ENCODE peak calls at places on chromosomes 13 and 19, in ten cellular contexts. One of them, this sample, is unnamed.

GRCh38 chr19:14337510-14337909 is 43.7 kb upstream of the ADGRE5 start:
- DNase-seq in HFF-Myc: no peak
- DNase-seq in AG09319: no peak
- DNase-seq in left ventricle myocardium inferior: no peak
- DNase-seq in nephron progenitor cell: peak
- DNase-seq in CD4-positive, alpha-beta T cell: peak
- DNase-seq in GM13976: no peak
- DNase-seq in fibroblast of lung: no peak
- DNase-seq in neural crest cell: peak
- DNase-seq in fibroblast of the aortic adventitia: peak
- DNase-seq in this sample: no peak

GRCh38 chr19:1081301-1082164 is 13.6 kb downstream of the POLR2E start:
- DNase-seq in neural crest cell: no peak
- DNase-seq in fibroblast of lung: no peak
- DNase-seq in fibroblast of the aortic adventitia: no peak
- DNase-seq in left ventricle myocardium inferior: no peak
- DNase-seq in CD4-positive, alpha-beta T cell: no peak
- DNase-seq in AG09319: no peak
- DNase-seq in GM13976: no peak
- DNase-seq in HFF-Myc: no peak
- DNase-seq in nephron progenitor cell: no peak
- DNase-seq in this sample: no peak

GRCh38 chr13:20336761-20337160 is 104.6 kb upstream of the GJB6 start:
- DNase-seq in fibroblast of the aortic adventitia: no peak
- DNase-seq in nephron progenitor cell: no peak
- DNase-seq in neural crest cell: no peak
- DNase-seq in left ventricle myocardium inferior: no peak
- DNase-seq in AG09319: no peak
- DNase-seq in CD4-positive, alpha-beta T cell: no peak
- DNase-seq in GM13976: no peak
- DNase-seq in fibroblast of lung: no peak
- DNase-seq in HFF-Myc: no peak
- DNase-seq in this sample: no peak

GRCh38 chr13:31951215-31951678 is 80.3 kb upstream of the FRY start:
- DNase-seq in CD4-positive, alpha-beta T cell: no peak
- DNase-seq in AG09319: no peak
- DNase-seq in fibroblast of the aortic adventitia: peak
- DNase-seq in GM13976: peak
- DNase-seq in nephron progenitor cell: no peak
- DNase-seq in neural crest cell: no peak
- DNase-seq in fibroblast of lung: no peak
- DNase-seq in HFF-Myc: peak
- DNase-seq in left ventricle myocardium inferior: peak
- DNase-seq in this sample: peak

GRCh38 chr19:12949363-12950284 is 4.0 kb downstream of the RAD23A start:
- DNase-seq in nephron progenitor cell: no peak
- DNase-seq in left ventricle myocardium inferior: no peak
- DNase-seq in neural crest cell: no peak
- DNase-seq in GM13976: no peak
- DNase-seq in AG09319: no peak
- DNase-seq in CD4-positive, alpha-beta T cell: no peak
- DNase-seq in fibroblast of lung: no peak
- DNase-seq in fibroblast of the aortic adventitia: no peak
- DNase-seq in HFF-Myc: no peak
- DNase-seq in this sample: no peak

GRCh38 chr13:99033814-99034213 is 56.0 kb upstream of the DOCK9 start:
- DNase-seq in GM13976: no peak
- DNase-seq in CD4-positive, alpha-beta T cell: no peak
- DNase-seq in left ventricle myocardium inferior: no peak
- DNase-seq in nephron progenitor cell: no peak
- DNase-seq in neural crest cell: no peak
- DNase-seq in HFF-Myc: no peak
- DNase-seq in fibroblast of the aortic adventitia: peak
- DNase-seq in AG09319: no peak
- DNase-seq in fibroblast of lung: peak
- DNase-seq in this sample: peak

GRCh38 chr13:34383728-34384127 is 558.3 kb upstream of the NBEA start:
- DNase-seq in fibroblast of the aortic adventitia: no peak
- DNase-seq in fibroblast of lung: no peak
- DNase-seq in nephron progenitor cell: no peak
- DNase-seq in left ventricle myocardium inferior: no peak
- DNase-seq in CD4-positive, alpha-beta T cell: no peak
- DNase-seq in neural crest cell: no peak
- DNase-seq in HFF-Myc: no peak
- DNase-seq in AG09319: no peak
- DNase-seq in GM13976: no peak
- DNase-seq in this sample: no peak

GRCh38 chr19:46076951-46077814 is 36.4 kb upstream of the IGFL4 start:
- DNase-seq in fibroblast of the aortic adventitia: peak
- DNase-seq in fibroblast of lung: peak
- DNase-seq in AG09319: peak
- DNase-seq in CD4-positive, alpha-beta T cell: no peak
- DNase-seq in neural crest cell: peak
- DNase-seq in HFF-Myc: peak
- DNase-seq in left ventricle myocardium inferior: no peak
- DNase-seq in nephron progenitor cell: peak
- DNase-seq in GM13976: peak
- DNase-seq in this sample: peak

GRCh38 chr19:16586477-16586871 is 14.3 kb upstream of the SLC35E1 start:
- DNase-seq in fibroblast of the aortic adventitia: no peak
- DNase-seq in nephron progenitor cell: no peak
- DNase-seq in fibroblast of lung: no peak
- DNase-seq in AG09319: no peak
- DNase-seq in CD4-positive, alpha-beta T cell: no peak
- DNase-seq in HFF-Myc: no peak
- DNase-seq in left ventricle myocardium inferior: no peak
- DNase-seq in neural crest cell: no peak
- DNase-seq in GM13976: no peak
- DNase-seq in this sample: no peak

GRCh38 chr19:8452446-8453123 is 7.8 kb downstream of the HNRNPM start:
- DNase-seq in CD4-positive, alpha-beta T cell: no peak
- DNase-seq in fibroblast of the aortic adventitia: no peak
- DNase-seq in GM13976: no peak
- DNase-seq in left ventricle myocardium inferior: no peak
- DNase-seq in nephron progenitor cell: no peak
- DNase-seq in neural crest cell: no peak
- DNase-seq in fibroblast of lung: no peak
- DNase-seq in AG09319: no peak
- DNase-seq in HFF-Myc: no peak
- DNase-seq in this sample: no peak

GRCh38 chr19:10780368-10780767 is 55.6 kb downstream of the TMED1 start:
- DNase-seq in neural crest cell: no peak
- DNase-seq in GM13976: no peak
- DNase-seq in left ventricle myocardium inferior: no peak
- DNase-seq in fibroblast of the aortic adventitia: peak
- DNase-seq in CD4-positive, alpha-beta T cell: no peak
- DNase-seq in fibroblast of lung: peak
- DNase-seq in nephron progenitor cell: no peak
- DNase-seq in HFF-Myc: no peak
- DNase-seq in AG09319: no peak
- DNase-seq in this sample: no peak

GRCh38 chr13:94419304-94419943 is 60.1 kb downstream of the DCT start:
- DNase-seq in neural crest cell: no peak
- DNase-seq in left ventricle myocardium inferior: no peak
- DNase-seq in AG09319: no peak
- DNase-seq in CD4-positive, alpha-beta T cell: no peak
- DNase-seq in fibroblast of the aortic adventitia: peak
- DNase-seq in nephron progenitor cell: no peak
- DNase-seq in fibroblast of lung: peak
- DNase-seq in HFF-Myc: no peak
- DNase-seq in GM13976: no peak
- DNase-seq in this sample: no peak

GRCh38 chr19:2607712-2608601 is 94.5 kb downstream of the GNG7 start:
- DNase-seq in HFF-Myc: no peak
- DNase-seq in neural crest cell: no peak
- DNase-seq in CD4-positive, alpha-beta T cell: peak
- DNase-seq in GM13976: peak
- DNase-seq in fibroblast of the aortic adventitia: no peak
- DNase-seq in left ventricle myocardium inferior: no peak
- DNase-seq in AG09319: no peak
- DNase-seq in nephron progenitor cell: no peak
- DNase-seq in fibroblast of lung: no peak
- DNase-seq in this sample: peak

GRCh38 chr19:50902640-50903039 is 8.6 kb downstream of the KLK4 start:
- DNase-seq in left ventricle myocardium inferior: no peak
- DNase-seq in AG09319: no peak
- DNase-seq in fibroblast of lung: no peak
- DNase-seq in neural crest cell: no peak
- DNase-seq in GM13976: no peak
- DNase-seq in CD4-positive, alpha-beta T cell: no peak
- DNase-seq in fibroblast of the aortic adventitia: no peak
- DNase-seq in nephron progenitor cell: no peak
- DNase-seq in HFF-Myc: no peak
- DNase-seq in this sample: no peak

GRCh38 chr19:50910722-50911121 is 473 bp downstream of the KLK4 start:
- DNase-seq in CD4-positive, alpha-beta T cell: no peak
- DNase-seq in fibroblast of lung: no peak
- DNase-seq in fibroblast of the aortic adventitia: no peak
- DNase-seq in neural crest cell: no peak
- DNase-seq in left ventricle myocardium inferior: no peak
- DNase-seq in AG09319: no peak
- DNase-seq in nephron progenitor cell: no peak
- DNase-seq in HFF-Myc: no peak
- DNase-seq in GM13976: no peak
- DNase-seq in this sample: no peak

GRCh38 chr19:50909240-50910070 is 1.7 kb downstream of the KLK4 start:
- DNase-seq in AG09319: no peak
- DNase-seq in nephron progenitor cell: peak
- DNase-seq in left ventricle myocardium inferior: no peak
- DNase-seq in fibroblast of lung: no peak
- DNase-seq in neural crest cell: peak
- DNase-seq in GM13976: peak
- DNase-seq in CD4-positive, alpha-beta T cell: no peak
- DNase-seq in HFF-Myc: no peak
- DNase-seq in fibroblast of the aortic adventitia: no peak
- DNase-seq in this sample: peak

GRCh38 chr19:50908311-50908710 is 2.9 kb downstream of the KLK4 start:
- DNase-seq in HFF-Myc: no peak
- DNase-seq in CD4-positive, alpha-beta T cell: no peak
- DNase-seq in fibroblast of the aortic adventitia: no peak
- DNase-seq in nephron progenitor cell: no peak
- DNase-seq in neural crest cell: no peak
- DNase-seq in AG09319: no peak
- DNase-seq in GM13976: no peak
- DNase-seq in left ventricle myocardium inferior: no peak
- DNase-seq in fibroblast of lung: no peak
- DNase-seq in this sample: no peak

GRCh38 chr19:50906217-50906616 is 5.0 kb downstream of the KLK4 start:
- DNase-seq in fibroblast of lung: peak
- DNase-seq in fibroblast of the aortic adventitia: peak
- DNase-seq in nephron progenitor cell: peak
- DNase-seq in AG09319: no peak
- DNase-seq in GM13976: peak
- DNase-seq in neural crest cell: peak
- DNase-seq in HFF-Myc: no peak
- DNase-seq in CD4-positive, alpha-beta T cell: no peak
- DNase-seq in left ventricle myocardium inferior: no peak
- DNase-seq in this sample: peak
- TF ChIP-seq CTCF in fibroblast of lung: no peak
- TF ChIP-seq CTCF in fibroblast of the aortic adventitia: peak
- TF ChIP-seq CTCF in nephron progenitor cell: peak
- TF ChIP-seq CTCF in AG09319: peak
- TF ChIP-seq CTCF in GM13976: peak
- TF ChIP-seq CTCF in neural crest cell: peak
- TF ChIP-seq CTCF in HFF-Myc: peak
- TF ChIP-seq CTCF in CD4-positive, alpha-beta T cell: peak
- TF ChIP-seq CTCF in left ventricle myocardium inferior: no peak
- TF ChIP-seq CTCF in this sample: peak

GRCh38 chr13:26095338-26095737 is 43.5 kb upstream of the SHISA2 start:
- DNase-seq in neural crest cell: no peak
- DNase-seq in nephron progenitor cell: no peak
- DNase-seq in GM13976: no peak
- DNase-seq in fibroblast of lung: no peak
- DNase-seq in fibroblast of the aortic adventitia: no peak
- DNase-seq in CD4-positive, alpha-beta T cell: no peak
- DNase-seq in AG09319: no peak
- DNase-seq in HFF-Myc: no peak
- DNase-seq in left ventricle myocardium inferior: no peak
- DNase-seq in this sample: no peak
- TF ChIP-seq CTCF in neural crest cell: no peak
- TF ChIP-seq CTCF in nephron progenitor cell: no peak
- TF ChIP-seq CTCF in GM13976: no peak
- TF ChIP-seq CTCF in fibroblast of lung: no peak
- TF ChIP-seq CTCF in fibroblast of the aortic adventitia: no peak
- TF ChIP-seq CTCF in CD4-positive, alpha-beta T cell: no peak
- TF ChIP-seq CTCF in AG09319: no peak
- TF ChIP-seq CTCF in HFF-Myc: no peak
- TF ChIP-seq CTCF in left ventricle myocardium inferior: no peak
- TF ChIP-seq CTCF in this sample: no peak

DNA sequence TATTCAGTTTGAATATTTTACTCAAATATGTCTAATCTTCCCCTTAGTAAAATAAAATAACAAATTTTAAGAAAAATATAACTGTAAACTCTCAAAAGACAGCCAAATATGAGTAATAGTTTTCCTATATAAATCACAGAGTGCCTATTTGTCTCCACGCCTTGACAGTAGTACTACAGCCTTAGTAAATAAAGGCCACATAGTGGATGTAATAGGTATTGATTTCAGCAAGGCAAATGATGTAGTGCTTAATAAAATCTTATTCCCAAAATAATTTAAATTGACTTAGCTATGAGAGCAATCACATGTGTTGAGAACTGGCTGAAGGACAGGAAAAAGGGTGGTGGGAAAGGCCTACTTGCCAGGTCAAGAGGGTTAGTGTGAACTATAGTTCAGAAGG is 747.2 kb downstream of the OLFM4 start:
- DNase-seq in nephron progenitor cell: no peak
- DNase-seq in HFF-Myc: no peak
- DNase-seq in AG09319: no peak
- DNase-seq in fibroblast of lung: no peak
- DNase-seq in GM13976: no peak
- DNase-seq in left ventricle myocardium inferior: no peak
- DNase-seq in CD4-positive, alpha-beta T cell: no peak
- DNase-seq in neural crest cell: no peak
- DNase-seq in fibroblast of the aortic adventitia: no peak
- DNase-seq in this sample: no peak
- TF ChIP-seq CTCF in nephron progenitor cell: no peak
- TF ChIP-seq CTCF in HFF-Myc: no peak
- TF ChIP-seq CTCF in AG09319: no peak
- TF ChIP-seq CTCF in fibroblast of lung: no peak
- TF ChIP-seq CTCF in GM13976: no peak
- TF ChIP-seq CTCF in left ventricle myocardium inferior: no peak
- TF ChIP-seq CTCF in CD4-positive, alpha-beta T cell: no peak
- TF ChIP-seq CTCF in neural crest cell: peak
- TF ChIP-seq CTCF in fibroblast of the aortic adventitia: no peak
- TF ChIP-seq CTCF in this sample: no peak

DNA sequence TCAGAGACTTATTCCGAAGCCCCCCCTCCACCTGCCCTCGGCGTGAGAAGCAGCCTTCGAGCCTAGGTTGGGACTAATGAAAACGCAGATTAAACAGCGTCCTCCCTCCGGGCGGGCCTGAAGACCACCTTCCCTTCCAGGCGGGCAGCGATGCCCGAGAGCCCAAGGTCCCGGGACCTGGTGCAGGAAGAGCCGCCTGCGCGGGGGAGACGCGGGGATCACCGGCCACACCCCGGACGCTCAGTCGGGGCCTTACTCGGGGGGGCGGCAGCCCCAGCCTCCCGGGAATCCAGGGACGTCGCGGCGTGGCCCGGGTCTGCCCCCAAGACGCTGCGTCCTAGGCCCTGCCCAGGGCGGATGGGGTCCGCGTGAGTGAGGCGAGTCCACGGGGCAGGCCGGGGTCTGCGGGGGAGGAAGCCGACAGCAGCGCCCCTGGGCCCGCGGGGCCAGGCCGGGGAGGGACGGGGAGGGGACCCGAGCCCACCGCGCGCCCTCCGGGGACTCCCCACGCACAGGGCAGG is 33.3 kb upstream of the SPACA7 start:
- DNase-seq in fibroblast of lung: no peak
- DNase-seq in CD4-positive, alpha-beta T cell: no peak
- DNase-seq in AG09319: no peak
- DNase-seq in fibroblast of the aortic adventitia: no peak
- DNase-seq in neural crest cell: no peak
- DNase-seq in nephron progenitor cell: no peak
- DNase-seq in HFF-Myc: no peak
- DNase-seq in left ventricle myocardium inferior: no peak
- DNase-seq in GM13976: no peak
- DNase-seq in this sample: no peak
- TF ChIP-seq CTCF in fibroblast of lung: no peak
- TF ChIP-seq CTCF in CD4-positive, alpha-beta T cell: no peak
- TF ChIP-seq CTCF in AG09319: no peak
- TF ChIP-seq CTCF in fibroblast of the aortic adventitia: no peak
- TF ChIP-seq CTCF in neural crest cell: no peak
- TF ChIP-seq CTCF in nephron progenitor cell: no peak
- TF ChIP-seq CTCF in HFF-Myc: no peak
- TF ChIP-seq CTCF in left ventricle myocardium inferior: no peak
- TF ChIP-seq CTCF in GM13976: no peak
- TF ChIP-seq CTCF in this sample: no peak